ENCODE peak calls at places on chromosomes 3 and 15, in six cellular contexts. N, K, C, W, S and M are unnamed samples.

GRCh38 chr3:127655641-127656040 is 17.1 kb upstream of the ABTB1 start:
- DNase-seq in N (peak), K (peak), C (no peak), W (no peak), S (no peak), M (no peak)

GRCh38 chr3:33075996-33076395 is 20.9 kb downstream of the GLB1 start:
- DNase-seq in N (peak), K (peak), C (no peak), W (no peak), S (no peak), M (no peak)

GRCh38 chr3:11509175-11510000 is 134.3 kb downstream of the VGLL4 start:
- DNase-seq in N (peak), K (peak), C (no peak), W (peak), S (no peak), M (peak)

GRCh38 chr3:27195059-27195458 is 174.1 kb downstream of the NEK10 start:
- DNase-seq in N (peak), K (no peak), C (no peak), W (no peak), S (no peak), M (no peak)

GRCh38 chr3:100737334-100737733 is 28.0 kb downstream of the TFG start:
- DNase-seq in N (peak), K (no peak), C (no peak), W (no peak), S (no peak), M (no peak)

GRCh38 chr3:173745952-173746682 is 348.6 kb downstream of the NLGN1 start:
- DNase-seq in N (peak), K (peak), C (no peak), W (no peak), S (no peak), M (no peak)

GRCh38 chr3:188542196-188542595 is 388.2 kb downstream of the LPP start:
- DNase-seq in N (no peak), K (no peak), C (no peak), W (no peak), S (no peak), M (no peak)

GRCh38 chr3:17680530-17680929 is 61.9 kb downstream of the TBC1D5 start:
- DNase-seq in N (no peak), K (no peak), C (no peak), W (no peak), S (no peak), M (no peak)

GRCh38 chr3:68972358-68972979 is 40.1 kb upstream of the TAFA4 start:
- DNase-seq in N (peak), K (peak), C (peak), W (no peak), S (peak), M (no peak)

GRCh38 chr3:126128504-126129407 is 44.8 kb upstream of the SLC41A3 start:
- DNase-seq in N (no peak), K (no peak), C (no peak), W (peak), S (no peak), M (no peak)

GRCh38 chr3:56955551-56956131 is 104.8 kb upstream of the SPATA12 start:
- DNase-seq in N (peak), K (no peak), C (peak), W (no peak), S (no peak), M (no peak)

GRCh38 chr15:44763848-44764247 is 27.5 kb downstream of the TRIM69 start:
- DNase-seq in N (no peak), K (no peak), C (no peak), W (no peak), S (no peak), M (no peak)

GRCh38 chr3:12054245-12054644 is 50.1 kb downstream of the SYN2 start:
- DNase-seq in N (no peak), K (no peak), C (no peak), W (no peak), S (no peak), M (no peak)

GRCh38 chr3:173214576-173214975 is 73.5 kb upstream of the SPATA16 start:
- DNase-seq in N (no peak), K (no peak), C (no peak), W (no peak), S (no peak), M (no peak)

GRCh38 chr3:87674397-87675161 is 384.2 kb downstream of the CGGBP1 start:
- DNase-seq in N (no peak), K (no peak), C (no peak), W (no peak), S (peak), M (no peak)

GRCh38 chr3:155449613-155450267 is 156.3 kb upstream of the STRIT1 start:
- DNase-seq in N (no peak), K (no peak), C (no peak), W (no peak), S (no peak), M (no peak)

GRCh38 chr3:130755666-130756065 is 9.0 kb upstream of the PIK3R4 start:
- DNase-seq in N (no peak), K (no peak), C (no peak), W (no peak), S (no peak), M (no peak)

GRCh38 chr3:124174463-124174862 is 182.5 kb upstream of the ROPN1 start:
- DNase-seq in N (no peak), K (no peak), C (no peak), W (no peak), S (no peak), M (no peak)

GRCh38 chr3:129576514-129577345 is 29.7 kb downstream of the PLXND1 start:
- DNase-seq in N (no peak), K (no peak), C (peak), W (peak), S (peak), M (no peak)

GRCh38 chr3:120682095-120682681 is at the start of gene HGD:
- DNase-seq in N (peak), K (no peak), C (no peak), W (peak), S (no peak), M (no peak)

GRCh38 chr3:65914032-65914739 is 124.5 kb downstream of the MAGI1 start:
- DNase-seq in N (no peak), K (no peak), C (peak), W (no peak), S (no peak), M (no peak)

GRCh38 chr15:83716605-83717004 is 62.7 kb downstream of the ADAMTSL3 start:
- DNase-seq in N (no peak), K (no peak), C (no peak), W (no peak), S (no peak), M (no peak)

GRCh38 chr3:27675287-27675686 is 46.8 kb downstream of the EOMES start:
- DNase-seq in N (peak), K (peak), C (no peak), W (no peak), S (no peak), M (no peak)

GRCh38 chr15:63122002-63122893 is 587 bp downstream of the LACTB start:
- DNase-seq in N (peak), K (peak), C (peak), W (peak), S (peak), M (peak)

GRCh38 chr3:170751894-170752283 is 118.1 kb downstream of the RPL22L1 start:
- DNase-seq in N (no peak), K (peak), C (no peak), W (no peak), S (no peak), M (no peak)

GRCh38 chr3:29802057-29802456 is 521.2 kb downstream of the RBMS3 start:
- DNase-seq in N (no peak), K (no peak), C (no peak), W (no peak), S (no peak), M (no peak)

GRCh38 chr3:161051856-161052255 is 53.3 kb downstream of the B3GALNT1 start:
- DNase-seq in N (no peak), K (no peak), C (no peak), W (no peak), S (no peak), M (no peak)

GRCh38 chr3:101484805-101485620 is 28.0 kb downstream of the SENP7 start:
- DNase-seq in N (peak), K (peak), C (no peak), W (no peak), S (no peak), M (no peak)

GRCh38 chr15:96849501-96849900 is 519.0 kb downstream of the NR2F2 start:
- DNase-seq in N (peak), K (peak), C (no peak), W (no peak), S (no peak), M (no peak)

GRCh38 chr15:69160976-69161877 is 792 bp downstream of the GLCE start:
- DNase-seq in N (peak), K (peak), C (peak), W (peak), S (peak), M (no peak)